ENCODE peak calls at places on chromosome 6, in six cellular contexts. W, X, D, P, Y and H are unnamed samples. For H3K27me3 and H3K9me3, the result is how much of the 10 kb centered on the place peaks cover.

GRCh38 chr6:79666633-79667032 is 35.5 kb downstream of the SH3BGRL2 start:
- DNase-seq in D (no peak), X (no peak), W (no peak), Y (no peak), P (no peak), H (no peak)

GRCh38 chr6:106728296-106728870 is 99.0 kb downstream of the QRSL1 start:
- DNase-seq in D (no peak), Y (peak), X (no peak), P (no peak), W (no peak), H (no peak)

GRCh38 chr6:144264270-144265060 is 20.7 kb upstream of the UTRN start:
- DNase-seq in Y (no peak), W (peak), D (peak), P (no peak), X (no peak), H (no peak)

GRCh38 chr6:108597601-108598315 is 37.0 kb downstream of the FOXO3 start:
- DNase-seq in W (no peak), Y (no peak), D (no peak), X (no peak), P (no peak), H (no peak)

GRCh38 chr6:158854214-158855101 is 35.3 kb upstream of the EZR start:
- DNase-seq in D (no peak), W (peak), P (no peak), X (no peak), Y (no peak), H (no peak)

GRCh38 chr6:75206338-75207210 is 721 bp upstream of the COL12A1 start:
- DNase-seq in W (no peak), P (peak), Y (no peak), X (peak), D (peak), H (no peak)

GRCh38 chr6:30752164-30752927 is 8.0 kb upstream of the IER3 start:
- DNase-seq in Y (peak), P (peak), D (no peak), X (peak), W (peak), H (peak)

GRCh38 chr6:8219352-8219943 is 117.1 kb upstream of the EEF1E1 start:
- DNase-seq in Y (no peak), D (peak), X (no peak), W (peak), P (no peak), H (peak)

GRCh38 chr6:7727150-7727950 is 1.5 kb downstream of the BMP6 start:
- DNase-seq in P (peak), Y (no peak), W (no peak), D (peak), X (peak), H (peak)

GRCh38 chr6:10852281-10852965 is 14.1 kb upstream of the MAK start:
- DNase-seq in Y (no peak), W (peak), P (no peak), D (no peak), X (no peak), H (no peak)

GRCh38 chr6:14118444-14118843 is 872 bp downstream of the CD83 start:
- DNase-seq in X (no peak), W (no peak), P (no peak), Y (no peak), D (no peak), H (no peak)
- H3K4me3 ChIP-seq in X (no peak), W (no peak), P (peak), Y (peak), D (no peak), H (no peak)

DNA sequence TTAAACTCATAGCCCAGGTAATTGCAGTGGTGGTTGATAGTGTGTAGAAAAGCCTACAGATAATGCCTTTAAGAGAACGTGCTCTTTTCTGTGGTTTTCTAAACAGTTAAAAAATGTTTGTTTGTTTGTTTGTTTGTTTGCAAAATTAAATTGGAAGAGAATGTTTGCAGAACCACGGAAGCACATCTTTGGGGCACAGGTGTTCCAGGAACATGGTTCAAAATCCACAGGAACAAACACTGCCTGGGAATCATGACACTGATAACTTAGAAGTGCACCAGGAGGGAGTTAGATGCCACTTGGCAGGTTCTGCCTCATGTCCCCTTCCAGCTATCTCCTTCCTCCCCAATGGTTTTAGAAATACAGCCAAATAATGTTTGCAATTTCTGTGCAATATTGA is 274.5 kb upstream of the FOXQ1 start:
- DNase-seq in D (no peak), Y (no peak), P (no peak), X (no peak), W (no peak), H (no peak)
- H3K27me3 ChIP-seq in D (under half), Y (under half), P (under half), X (under half), W (under half), H (under half)

DNA sequence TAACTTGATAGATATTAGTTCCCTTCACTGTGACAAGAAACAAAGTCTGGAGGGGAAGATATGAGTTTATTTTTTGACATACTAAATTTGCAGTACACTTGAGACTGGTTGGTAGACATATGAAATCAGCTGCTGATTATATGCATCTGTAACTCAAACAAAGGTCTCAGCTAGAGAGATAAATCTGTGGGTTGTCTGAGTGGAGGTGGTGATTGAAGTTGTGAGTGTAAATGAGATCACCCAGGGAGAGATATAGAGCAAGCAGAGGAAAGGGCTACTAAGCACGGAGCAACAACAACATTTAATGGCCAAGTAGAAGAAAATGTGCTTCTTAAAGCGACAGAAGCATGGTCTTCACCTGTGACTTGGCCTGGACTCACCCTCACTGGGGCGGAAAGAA is 173.2 kb upstream of the EYA4 start:
- DNase-seq in Y (no peak), X (no peak), W (no peak), P (no peak), D (no peak), H (no peak)
- H3K9me3 ChIP-seq in Y (under half), X (under half), W (under half), P (under half), D (under half), H (under half)

DNA sequence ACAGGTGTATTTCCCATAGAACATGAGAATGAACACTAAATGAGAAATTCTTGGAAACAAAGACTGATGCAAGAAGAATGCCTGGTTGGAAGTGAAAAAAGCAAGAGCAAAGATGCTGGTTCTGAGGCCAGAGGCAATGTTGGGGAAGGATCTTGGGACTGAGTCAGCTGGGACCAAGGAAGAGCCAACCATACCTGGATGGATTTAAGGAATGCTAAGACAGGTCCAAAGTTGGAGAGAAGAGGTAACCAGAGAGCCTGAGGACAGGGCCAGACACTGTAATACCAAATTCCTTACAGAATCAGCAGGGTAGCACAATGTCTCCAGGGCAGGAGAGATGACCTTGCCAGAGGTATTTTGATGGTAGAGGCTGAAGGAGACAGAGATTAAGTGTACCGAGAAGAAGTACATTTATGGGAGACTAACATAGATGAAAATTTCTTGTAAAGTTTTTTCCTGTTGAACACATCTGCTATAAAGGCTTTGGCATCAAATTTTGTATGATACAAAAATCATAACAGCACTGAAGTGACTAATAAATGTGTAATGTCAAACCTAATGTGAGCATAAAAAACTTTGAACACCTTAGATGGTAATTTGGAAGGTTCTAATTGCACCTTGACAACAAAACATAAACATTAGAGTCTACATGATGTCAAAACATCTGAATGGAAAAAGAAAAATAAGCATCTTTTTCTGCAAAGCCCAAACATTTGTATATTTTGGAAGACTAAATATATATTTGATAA is 221.7 kb upstream of the MARCKS start:
- DNase-seq in D (no peak), Y (no peak), W (no peak), P (no peak), X (no peak), H (no peak)
- H3K4me3 ChIP-seq in D (no peak), Y (no peak), W (no peak), P (no peak), X (no peak), H (no peak)

DNA sequence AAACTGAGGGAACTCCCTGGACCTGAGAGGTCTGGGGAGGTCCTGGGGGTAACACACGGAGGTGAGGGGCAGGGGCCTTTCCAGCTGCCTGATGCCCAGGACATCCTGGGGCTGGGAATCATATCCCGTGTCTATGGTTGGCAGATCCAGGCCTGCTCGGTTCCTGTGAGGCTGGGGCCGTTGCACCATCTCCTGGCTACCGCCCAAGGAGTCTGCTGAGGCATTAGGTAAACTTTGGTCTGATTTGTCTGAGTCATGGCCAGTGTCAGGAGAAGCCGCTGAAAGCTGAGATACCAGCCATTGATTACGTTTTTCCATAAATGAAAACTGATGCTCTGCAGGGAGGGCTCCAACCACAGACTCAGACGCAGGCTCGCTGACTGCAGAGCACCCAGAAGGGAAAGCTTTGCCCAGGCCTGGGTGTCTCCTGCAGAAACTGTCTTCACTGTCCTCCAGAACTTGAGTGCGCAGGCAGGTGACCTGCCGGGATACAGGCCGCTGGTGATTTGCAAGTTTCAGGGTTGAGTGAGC is 14.2 kb downstream of the TRAF3IP2 start:
- DNase-seq in W (peak), D (no peak), P (peak), X (peak), Y (peak), H (peak)
- H3K27me3 ChIP-seq in W (under half), D (under half), P (under half), X (under half), Y (under half), H (under half)

GRCh38 chr6:63765828-63766227 is 130.2 kb downstream of the PHF3 start:
- DNase-seq in W (no peak), Y (no peak), X (no peak), D (no peak), P (no peak), H (no peak)
- H3K9me3 ChIP-seq in W (under half), Y (under half), X (under half), D (under half), P (under half), H (under half)

GRCh38 chr6:27250277-27250954 is 2.9 kb downstream of the PRSS16 start:
- DNase-seq in D (no peak), P (no peak), Y (no peak), W (no peak), X (peak), H (no peak)
- H3K4me3 ChIP-seq in D (peak), P (peak), Y (peak), W (no peak), X (peak), H (peak)

GRCh38 chr6:168937061-168937460 is 316.6 kb downstream of the THBS2 start:
- DNase-seq in Y (no peak), D (no peak), X (no peak), P (no peak), W (no peak), H (no peak)

GRCh38 chr6:168939771-168940170 is 313.9 kb downstream of the THBS2 start:
- DNase-seq in Y (no peak), P (no peak), W (no peak), X (no peak), D (no peak), H (no peak)

GRCh38 chr6:168938546-168938945 is 315.1 kb downstream of the THBS2 start:
- DNase-seq in P (no peak), Y (no peak), D (no peak), X (no peak), W (no peak), H (no peak)

GRCh38 chr6:168941036-168941435 is 312.6 kb downstream of the THBS2 start:
- DNase-seq in W (no peak), Y (no peak), X (no peak), P (no peak), D (no peak), H (no peak)

DNA sequence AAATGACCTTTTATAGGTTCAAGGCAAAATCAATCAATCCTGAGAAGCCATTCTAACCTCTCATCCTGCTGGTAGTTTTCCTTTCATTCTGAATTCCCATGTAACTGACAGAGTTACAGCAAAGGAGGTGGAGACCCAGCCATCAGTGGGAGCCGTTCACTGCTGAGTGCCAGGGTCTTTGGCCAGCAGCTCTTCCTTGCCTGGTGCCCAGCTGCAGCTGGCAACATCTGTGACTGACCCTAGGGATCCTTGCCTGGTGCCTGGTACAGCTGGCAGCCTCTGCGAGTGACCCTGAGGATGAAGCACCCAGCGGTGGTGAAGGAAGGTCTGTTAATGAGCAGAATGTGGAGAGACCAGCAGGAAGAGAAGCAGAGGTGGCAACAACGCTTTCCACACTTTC is 314.6 kb downstream of the THBS2 start:
- DNase-seq in P (no peak), Y (no peak), X (no peak), D (no peak), W (no peak), H (no peak)
- H3K27me3 ChIP-seq in P (under half), Y (under half), X (under half), D (under half), W (under half), H (under half)